ENCODE peak calls at places on chromosomes 1 and 21, in nine cellular contexts. One of them, this sample, is unnamed.
A peak's percentile ranks its signal among the peaks of the same experiment; 100 is the strongest.

GRCh38 chr1:36522021-36522420 is 39.3 kb upstream of the CSF3R start:
- DNase-seq in stimulated activated CD8-positive, alpha-beta memory T cell treated with anti-CD3 and anti-CD28 coated beads, Interleukin-4, amount 100 ng/mL, for 1 hour: no peak
- DNase-seq in caudate nucleus: no peak
- DNase-seq in NCI-H748 treated with DMSO at 0.1 percent for 48 hours: no peak
- DNase-seq in stimulated activated CD4-positive, alpha-beta T cell treated with anti-CD3 and anti-CD28 coated beads, TNF-alpha, amount 100 ng/mL, for 1 hour: no peak
- DNase-seq in LHCN-M2: no peak
- DNase-seq in AG10803: no peak
- DNase-seq in mesothelial cell of epicardium: no peak
- DNase-seq in NCI-H460: no peak
- DNase-seq in this sample: no peak

GRCh38 chr1:171801395-171801990 is 20.0 kb downstream of the METTL13 start:
- DNase-seq in stimulated activated CD8-positive, alpha-beta memory T cell treated with anti-CD3 and anti-CD28 coated beads, Interleukin-4, amount 100 ng/mL, for 1 hour: no peak
- DNase-seq in caudate nucleus: no peak
- DNase-seq in NCI-H748 treated with DMSO at 0.1 percent for 48 hours: peak; percentile 3
- DNase-seq in stimulated activated CD4-positive, alpha-beta T cell treated with anti-CD3 and anti-CD28 coated beads, TNF-alpha, amount 100 ng/mL, for 1 hour: no peak
- DNase-seq in LHCN-M2: peak; percentile 40
- DNase-seq in AG10803: peak; percentile 37
- DNase-seq in mesothelial cell of epicardium: no peak
- DNase-seq in NCI-H460: peak; percentile 62
- DNase-seq in this sample: no peak

GRCh38 chr21:17370750-17371325 is 142.0 kb upstream of the CXADR start:
- DNase-seq in stimulated activated CD8-positive, alpha-beta memory T cell treated with anti-CD3 and anti-CD28 coated beads, Interleukin-4, amount 100 ng/mL, for 1 hour: no peak
- DNase-seq in caudate nucleus: no peak
- DNase-seq in NCI-H748 treated with DMSO at 0.1 percent for 48 hours: peak; percentile 48
- DNase-seq in stimulated activated CD4-positive, alpha-beta T cell treated with anti-CD3 and anti-CD28 coated beads, TNF-alpha, amount 100 ng/mL, for 1 hour: no peak
- DNase-seq in LHCN-M2: no peak
- DNase-seq in AG10803: no peak
- DNase-seq in mesothelial cell of epicardium: no peak
- DNase-seq in NCI-H460: no peak
- DNase-seq in this sample: no peak

GRCh38 chr1:42173961-42174715 is 9.6 kb upstream of the GUCA2A start:
- DNase-seq in stimulated activated CD8-positive, alpha-beta memory T cell treated with anti-CD3 and anti-CD28 coated beads, Interleukin-4, amount 100 ng/mL, for 1 hour: no peak
- DNase-seq in caudate nucleus: no peak
- DNase-seq in NCI-H748 treated with DMSO at 0.1 percent for 48 hours: no peak
- DNase-seq in stimulated activated CD4-positive, alpha-beta T cell treated with anti-CD3 and anti-CD28 coated beads, TNF-alpha, amount 100 ng/mL, for 1 hour: no peak
- DNase-seq in LHCN-M2: no peak
- DNase-seq in AG10803: peak; percentile 55
- DNase-seq in mesothelial cell of epicardium: no peak
- DNase-seq in NCI-H460: no peak
- DNase-seq in this sample: no peak

GRCh38 chr1:153466908-153467307 is 6.5 kb upstream of the S100A7 start:
- DNase-seq in stimulated activated CD8-positive, alpha-beta memory T cell treated with anti-CD3 and anti-CD28 coated beads, Interleukin-4, amount 100 ng/mL, for 1 hour: no peak
- DNase-seq in caudate nucleus: no peak
- DNase-seq in NCI-H748 treated with DMSO at 0.1 percent for 48 hours: no peak
- DNase-seq in stimulated activated CD4-positive, alpha-beta T cell treated with anti-CD3 and anti-CD28 coated beads, TNF-alpha, amount 100 ng/mL, for 1 hour: no peak
- DNase-seq in LHCN-M2: no peak
- DNase-seq in AG10803: peak; percentile 3
- DNase-seq in mesothelial cell of epicardium: no peak
- DNase-seq in NCI-H460: no peak
- DNase-seq in this sample: no peak

GRCh38 chr21:26769613-26770188 is 75.5 kb downstream of the ADAMTS1 start:
- DNase-seq in stimulated activated CD8-positive, alpha-beta memory T cell treated with anti-CD3 and anti-CD28 coated beads, Interleukin-4, amount 100 ng/mL, for 1 hour: no peak
- DNase-seq in caudate nucleus: no peak
- DNase-seq in NCI-H748 treated with DMSO at 0.1 percent for 48 hours: peak; percentile 4
- DNase-seq in stimulated activated CD4-positive, alpha-beta T cell treated with anti-CD3 and anti-CD28 coated beads, TNF-alpha, amount 100 ng/mL, for 1 hour: no peak
- DNase-seq in LHCN-M2: peak; percentile 51
- DNase-seq in AG10803: peak; percentile 70
- DNase-seq in mesothelial cell of epicardium: no peak
- DNase-seq in NCI-H460: peak; percentile 44
- DNase-seq in this sample: no peak

GRCh38 chr1:12063141-12064072 is at the start of gene TNFRSF8:
- DNase-seq in stimulated activated CD8-positive, alpha-beta memory T cell treated with anti-CD3 and anti-CD28 coated beads, Interleukin-4, amount 100 ng/mL, for 1 hour: no peak
- DNase-seq in caudate nucleus: no peak
- DNase-seq in NCI-H748 treated with DMSO at 0.1 percent for 48 hours: no peak
- DNase-seq in stimulated activated CD4-positive, alpha-beta T cell treated with anti-CD3 and anti-CD28 coated beads, TNF-alpha, amount 100 ng/mL, for 1 hour: peak; percentile 35
- DNase-seq in LHCN-M2: no peak
- DNase-seq in AG10803: no peak
- DNase-seq in mesothelial cell of epicardium: no peak
- DNase-seq in NCI-H460: peak; percentile 7
- DNase-seq in this sample: no peak

GRCh38 chr1:41657679-41658078 is 173.2 kb upstream of the EDN2 start:
- DNase-seq in stimulated activated CD8-positive, alpha-beta memory T cell treated with anti-CD3 and anti-CD28 coated beads, Interleukin-4, amount 100 ng/mL, for 1 hour: no peak
- DNase-seq in caudate nucleus: no peak
- DNase-seq in NCI-H748 treated with DMSO at 0.1 percent for 48 hours: no peak
- DNase-seq in stimulated activated CD4-positive, alpha-beta T cell treated with anti-CD3 and anti-CD28 coated beads, TNF-alpha, amount 100 ng/mL, for 1 hour: no peak
- DNase-seq in LHCN-M2: no peak
- DNase-seq in AG10803: no peak
- DNase-seq in mesothelial cell of epicardium: no peak
- DNase-seq in NCI-H460: no peak
- DNase-seq in this sample: peak; percentile 65

GRCh38 chr1:54299037-54299436 is 99.1 kb downstream of the MRPL37 start:
- DNase-seq in stimulated activated CD8-positive, alpha-beta memory T cell treated with anti-CD3 and anti-CD28 coated beads, Interleukin-4, amount 100 ng/mL, for 1 hour: no peak
- DNase-seq in caudate nucleus: no peak
- DNase-seq in NCI-H748 treated with DMSO at 0.1 percent for 48 hours: no peak
- DNase-seq in stimulated activated CD4-positive, alpha-beta T cell treated with anti-CD3 and anti-CD28 coated beads, TNF-alpha, amount 100 ng/mL, for 1 hour: no peak
- DNase-seq in LHCN-M2: no peak
- DNase-seq in AG10803: peak; percentile 34
- DNase-seq in mesothelial cell of epicardium: no peak
- DNase-seq in NCI-H460: no peak
- DNase-seq in this sample: no peak

GRCh38 chr1:171788696-171789095 is 7.2 kb downstream of the METTL13 start:
- DNase-seq in stimulated activated CD8-positive, alpha-beta memory T cell treated with anti-CD3 and anti-CD28 coated beads, Interleukin-4, amount 100 ng/mL, for 1 hour: no peak
- DNase-seq in caudate nucleus: no peak
- DNase-seq in NCI-H748 treated with DMSO at 0.1 percent for 48 hours: no peak
- DNase-seq in stimulated activated CD4-positive, alpha-beta T cell treated with anti-CD3 and anti-CD28 coated beads, TNF-alpha, amount 100 ng/mL, for 1 hour: no peak
- DNase-seq in LHCN-M2: peak; percentile 44
- DNase-seq in AG10803: peak; percentile 92
- DNase-seq in mesothelial cell of epicardium: no peak
- DNase-seq in NCI-H460: no peak
- DNase-seq in this sample: no peak

GRCh38 chr1:234659538-234659937 is 49.6 kb upstream of the IRF2BP2 start:
- DNase-seq in stimulated activated CD8-positive, alpha-beta memory T cell treated with anti-CD3 and anti-CD28 coated beads, Interleukin-4, amount 100 ng/mL, for 1 hour: no peak
- DNase-seq in caudate nucleus: no peak
- DNase-seq in NCI-H748 treated with DMSO at 0.1 percent for 48 hours: no peak
- DNase-seq in stimulated activated CD4-positive, alpha-beta T cell treated with anti-CD3 and anti-CD28 coated beads, TNF-alpha, amount 100 ng/mL, for 1 hour: no peak
- DNase-seq in LHCN-M2: peak; percentile 85
- DNase-seq in AG10803: peak; percentile 69
- DNase-seq in mesothelial cell of epicardium: no peak
- DNase-seq in NCI-H460: no peak
- DNase-seq in this sample: no peak

GRCh38 chr1:19682257-19682656 is 17.6 kb downstream of the HTR6 start:
- DNase-seq in stimulated activated CD8-positive, alpha-beta memory T cell treated with anti-CD3 and anti-CD28 coated beads, Interleukin-4, amount 100 ng/mL, for 1 hour: no peak
- DNase-seq in caudate nucleus: no peak
- DNase-seq in NCI-H748 treated with DMSO at 0.1 percent for 48 hours: no peak
- DNase-seq in stimulated activated CD4-positive, alpha-beta T cell treated with anti-CD3 and anti-CD28 coated beads, TNF-alpha, amount 100 ng/mL, for 1 hour: no peak
- DNase-seq in LHCN-M2: peak; percentile 70
- DNase-seq in AG10803: peak; percentile 96
- DNase-seq in mesothelial cell of epicardium: no peak
- DNase-seq in NCI-H460: no peak
- DNase-seq in this sample: no peak

GRCh38 chr1:91589438-91589837 is 88.8 kb downstream of the CDC7 start:
- DNase-seq in stimulated activated CD8-positive, alpha-beta memory T cell treated with anti-CD3 and anti-CD28 coated beads, Interleukin-4, amount 100 ng/mL, for 1 hour: no peak
- DNase-seq in caudate nucleus: no peak
- DNase-seq in NCI-H748 treated with DMSO at 0.1 percent for 48 hours: no peak
- DNase-seq in stimulated activated CD4-positive, alpha-beta T cell treated with anti-CD3 and anti-CD28 coated beads, TNF-alpha, amount 100 ng/mL, for 1 hour: no peak
- DNase-seq in LHCN-M2: no peak
- DNase-seq in AG10803: no peak
- DNase-seq in mesothelial cell of epicardium: no peak
- DNase-seq in NCI-H460: no peak
- DNase-seq in this sample: no peak

GRCh38 chr1:226939439-226940028 is 560 bp upstream of the COQ8A start:
- DNase-seq in stimulated activated CD8-positive, alpha-beta memory T cell treated with anti-CD3 and anti-CD28 coated beads, Interleukin-4, amount 100 ng/mL, for 1 hour: peak; percentile 27
- DNase-seq in caudate nucleus: peak; percentile 67
- DNase-seq in NCI-H748 treated with DMSO at 0.1 percent for 48 hours: peak; percentile 39
- DNase-seq in stimulated activated CD4-positive, alpha-beta T cell treated with anti-CD3 and anti-CD28 coated beads, TNF-alpha, amount 100 ng/mL, for 1 hour: peak; percentile 47
- DNase-seq in LHCN-M2: no peak
- DNase-seq in AG10803: no peak
- DNase-seq in mesothelial cell of epicardium: no peak
- DNase-seq in NCI-H460: no peak
- DNase-seq in this sample: peak; percentile 92

GRCh38 chr1:209743145-209743482 is 12.7 kb upstream of the TRAF3IP3 start:
- DNase-seq in stimulated activated CD8-positive, alpha-beta memory T cell treated with anti-CD3 and anti-CD28 coated beads, Interleukin-4, amount 100 ng/mL, for 1 hour: no peak
- DNase-seq in caudate nucleus: no peak
- DNase-seq in NCI-H748 treated with DMSO at 0.1 percent for 48 hours: no peak
- DNase-seq in stimulated activated CD4-positive, alpha-beta T cell treated with anti-CD3 and anti-CD28 coated beads, TNF-alpha, amount 100 ng/mL, for 1 hour: no peak
- DNase-seq in LHCN-M2: peak; percentile 73
- DNase-seq in AG10803: peak; percentile 56
- DNase-seq in mesothelial cell of epicardium: no peak
- DNase-seq in NCI-H460: no peak
- DNase-seq in this sample: no peak

GRCh38 chr1:27607239-27607804 is 3.4 kb upstream of the AHDC1 start:
- DNase-seq in stimulated activated CD8-positive, alpha-beta memory T cell treated with anti-CD3 and anti-CD28 coated beads, Interleukin-4, amount 100 ng/mL, for 1 hour: no peak
- DNase-seq in caudate nucleus: no peak
- DNase-seq in NCI-H748 treated with DMSO at 0.1 percent for 48 hours: no peak
- DNase-seq in stimulated activated CD4-positive, alpha-beta T cell treated with anti-CD3 and anti-CD28 coated beads, TNF-alpha, amount 100 ng/mL, for 1 hour: no peak
- DNase-seq in LHCN-M2: no peak
- DNase-seq in AG10803: no peak
- DNase-seq in mesothelial cell of epicardium: no peak
- DNase-seq in NCI-H460: no peak
- DNase-seq in this sample: no peak

This sample was measured in mesenteric fat pad.